ENCODE peak calls at places on chromosomes 7 and 10, in five cellular contexts. A is heart left ventricle, J is colonic mucosa, H is transverse colon, E is cardiac muscle cell. I is an unnamed sample.

GRCh38 chr7:74084722-74085578 is 1.3 kb downstream of the LIMK1 start:
- DNase-seq in A (no peak), J (no peak), H (no peak), E (no peak), I (peak; percentile 52)

GRCh38 chr10:18659784-18660561 is 742 bp downstream of the ARL5B start:
- DNase-seq in A (no peak), J (peak; percentile 85), H (peak; percentile 76), E (peak; percentile 40), I (no peak)

GRCh38 chr7:142088022-142088714 is 23.4 kb upstream of the MGAM2 start:
- DNase-seq in A (no peak), J (no peak), H (peak; percentile 12), E (no peak), I (no peak)

GRCh38 chr10:15591937-15592336 is 127.8 kb downstream of the ITGA8 start:
- DNase-seq in A (no peak), J (no peak), H (no peak), E (no peak), I (no peak)

GRCh38 chr7:2915023-2915422 is 70.9 kb upstream of the GNA12 start:
- DNase-seq in A (no peak), J (no peak), H (no peak), E (no peak), I (no peak)

GRCh38 chr10:51416494-51416893 is 282.9 kb downstream of the CSTF2T start:
- DNase-seq in A (no peak), J (no peak), H (no peak), E (no peak), I (no peak)

GRCh38 chr10:95399167-95399566 is 108.4 kb upstream of the PDLIM1 start:
- DNase-seq in A (no peak), J (no peak), H (no peak), E (no peak), I (no peak)

GRCh38 chr10:116689744-116690143 is 52.6 kb downstream of the HSPA12A start:
- DNase-seq in A (no peak), J (no peak), H (no peak), E (no peak), I (no peak)

GRCh38 chr10:78927257-78927995 is 141.3 kb upstream of the ZMIZ1 start:
- DNase-seq in A (no peak), J (no peak), H (no peak), E (no peak), I (no peak)

GRCh38 chr10:100020161-100020882 is 10.6 kb upstream of the DNMBP start:
- DNase-seq in A (no peak), J (no peak), H (no peak), E (no peak), I (no peak)

GRCh38 chr7:47582748-47583740 is 1.1 kb upstream of the TNS3 start:
- DNase-seq in A (no peak), J (no peak), H (no peak), E (no peak), I (no peak)

GRCh38 chr10:34539533-34540315 is 275.4 kb downstream of the PARD3 start:
- DNase-seq in A (no peak), J (peak; percentile 48), H (peak; percentile 19), E (peak; percentile 58), I (no peak)

GRCh38 chr7:37510043-37510634 is 61.5 kb upstream of the ELMO1 start:
- DNase-seq in A (no peak), J (no peak), H (no peak), E (peak; percentile 40), I (no peak)

GRCh38 chr10:30818854-30819253 is 189.3 kb upstream of the LYZL2 start:
- DNase-seq in A (peak; percentile 53), J (no peak), H (no peak), E (peak; percentile 42), I (peak; percentile 76)

GRCh38 chr7:32250494-32251260 is 180.5 kb upstream of the PDE1C start:
- DNase-seq in A (no peak), J (no peak), H (no peak), E (no peak), I (no peak)

GRCh38 chr10:122850705-122851640 is 5.3 kb upstream of the CUZD1 start:
- DNase-seq in A (no peak), J (no peak), H (no peak), E (peak; percentile 49), I (no peak)

GRCh38 chr10:10630281-10630680 is 387.4 kb upstream of the CELF2 start:
- DNase-seq in A (no peak), J (no peak), H (no peak), E (no peak), I (no peak)

GRCh38 chr10:132105302-132105995 is 39.7 kb downstream of the JAKMIP3 start:
- DNase-seq in A (no peak), J (no peak), H (no peak), E (no peak), I (no peak)

GRCh38 chr7:73452999-73453635 is 19.5 kb downstream of the FZD9 start:
- DNase-seq in A (no peak), J (no peak), H (no peak), E (peak; percentile 23), I (no peak)

GRCh38 chr10:33773895-33774480 is 439.5 kb upstream of the NRP1 start:
- DNase-seq in A (no peak), J (no peak), H (no peak), E (no peak), I (no peak)

GRCh38 chr7:28102778-28103177 is 77.8 kb downstream of the JAZF1 start:
- DNase-seq in A (peak; percentile 33), J (no peak), H (no peak), E (peak; percentile 42), I (peak; percentile 59)

GRCh38 chr10:12807096-12807755 is 194.3 kb downstream of the CCDC3 start:
- DNase-seq in A (no peak), J (peak; percentile 50), H (no peak), E (no peak), I (no peak)

GRCh38 chr7:83015921-83016320 is 146.8 kb downstream of the PCLO start:
- DNase-seq in A (no peak), J (no peak), H (no peak), E (no peak), I (no peak)

GRCh38 chr10:126518186-126519080 is 130.2 kb upstream of the ADAM12 start:
- DNase-seq in A (no peak), J (no peak), H (no peak), E (no peak), I (no peak)

GRCh38 chr10:3093996-3094395 is 26.6 kb downstream of the PFKP start:
- DNase-seq in A (no peak), J (no peak), H (no peak), E (no peak), I (no peak)

GRCh38 chr10:3097160-3097559 is 29.8 kb downstream of the PFKP start:
- DNase-seq in A (no peak), J (no peak), H (no peak), E (no peak), I (no peak)

GRCh38 chr10:3095373-3096139 is 28.2 kb downstream of the PFKP start:
- DNase-seq in A (no peak), J (peak; percentile 50), H (peak; percentile 35), E (peak; percentile 98), I (no peak)

GRCh38 chr10:3096149-3096548 is 28.8 kb downstream of the PFKP start:
- DNase-seq in A (no peak), J (no peak), H (no peak), E (peak; percentile 25), I (no peak)

DNA sequence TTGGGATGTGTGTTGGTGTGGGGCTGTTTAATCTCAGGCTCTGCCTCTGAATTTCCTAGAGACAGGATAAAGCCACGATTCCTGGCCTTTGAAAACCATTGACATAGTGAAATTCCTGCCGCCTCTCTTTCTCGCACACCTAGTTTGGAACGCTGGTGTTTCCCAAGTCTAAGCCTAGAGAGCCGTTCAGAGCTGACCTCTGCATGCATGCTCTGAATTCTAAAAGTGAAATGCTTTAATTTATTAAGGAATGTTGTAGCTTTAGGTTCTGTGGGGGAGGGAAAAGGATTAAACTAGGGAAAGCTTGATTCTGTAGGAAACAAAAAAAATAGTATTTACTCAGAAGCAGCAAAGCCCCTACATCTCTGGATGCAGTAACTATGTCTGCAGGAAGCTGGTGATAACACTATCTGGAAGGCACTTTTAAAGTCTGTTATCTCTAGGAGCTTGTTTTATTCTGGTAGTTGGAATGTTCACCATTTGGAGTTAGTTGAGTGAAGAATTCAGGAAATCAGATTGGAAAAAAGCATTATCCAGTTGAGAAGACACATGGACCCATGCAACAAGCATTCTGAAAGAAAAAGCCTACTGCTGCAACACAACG is 27.3 kb downstream of the PFKP start:
- DNase-seq in A (no peak), J (no peak), H (no peak), E (peak; percentile 51), I (no peak)
- H3K4me3 ChIP-seq in A (no peak overlapping the region), J (no peak overlapping the region), H (no peak overlapping the region), E (peak overlapping the region; percentile 1), I (no peak overlapping the region)

GRCh38 chr10:71970331-71970730 is 6.1 kb downstream of the CHST3 start:
- DNase-seq in A (no peak), J (peak; percentile 50), H (no peak), E (no peak), I (peak; percentile 43)

GRCh38 chr10:71971311-71971731 is 7.1 kb downstream of the CHST3 start:
- DNase-seq in A (no peak), J (no peak), H (no peak), E (no peak), I (no peak)

GRCh38 chr10:71969929-71970328 is 5.7 kb downstream of the CHST3 start:
- DNase-seq in A (no peak), J (no peak), H (no peak), E (no peak), I (no peak)

GRCh38 chr10:71971769-71972555 is 7.8 kb downstream of the CHST3 start:
- DNase-seq in A (no peak), J (no peak), H (no peak), E (no peak), I (no peak)

DNA sequence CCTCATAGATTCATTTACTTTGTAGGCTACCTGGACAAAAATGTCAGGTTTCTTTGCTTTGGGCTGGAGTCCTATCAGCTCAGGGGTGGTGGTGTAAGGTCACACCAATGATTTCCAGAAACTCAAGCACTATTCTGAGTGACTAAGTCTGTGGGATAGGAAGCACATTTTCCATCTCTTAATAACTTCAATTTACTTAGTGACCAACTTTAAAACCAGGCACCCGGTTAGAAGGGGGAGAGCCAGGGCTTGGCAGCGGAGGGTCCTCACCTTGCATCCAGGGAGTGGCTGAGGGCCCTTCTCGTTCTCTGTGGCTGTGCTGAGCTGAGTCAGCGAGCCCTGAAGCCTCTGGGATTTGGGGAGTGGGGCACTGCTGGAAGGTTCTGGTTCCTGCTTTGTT is 6.7 kb downstream of the CHST3 start:
- DNase-seq in A (no peak), J (no peak), H (no peak), E (no peak), I (no peak)
- H3K4me1 ChIP-seq in A (peaks cover 67% of the 10 kb centered on the region), J (peaks cover 7% of the 10 kb centered on the region), H (peaks cover 39% of the 10 kb centered on the region), E (peaks cover 18% of the 10 kb centered on the region), I (peaks cover 52% of the 10 kb centered on the region)

GRCh38 chr7:130409067-130409721 is 28.9 kb downstream of the CPA1 start:
- DNase-seq in A (no peak), J (no peak), H (no peak), E (peak; percentile 53), I (no peak)
- H3K27ac ChIP-seq in A (no peak overlapping the region), J (no peak overlapping the region), H (peak overlapping the region; percentile 36), E (peak overlapping the region; percentile 46), I (no peak overlapping the region)

DNA sequence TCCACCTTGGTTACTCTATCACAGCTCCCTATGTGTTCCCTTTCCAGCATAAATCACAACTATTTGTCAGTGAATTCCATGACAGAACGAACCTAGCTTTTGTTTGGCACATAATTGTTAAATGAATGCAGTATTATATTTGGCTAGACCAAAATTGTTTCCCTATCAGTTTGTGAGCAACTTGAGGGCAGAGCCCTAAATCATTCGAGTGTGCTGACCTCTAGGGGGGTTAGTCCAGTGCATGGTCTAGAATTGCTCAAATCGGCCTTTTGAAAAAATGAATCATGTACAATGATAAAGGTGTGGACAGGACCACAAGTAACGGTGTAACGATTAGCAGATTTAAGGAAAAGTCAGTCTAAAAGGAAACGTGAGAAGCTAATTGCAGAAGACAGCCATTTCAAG is 475 bp upstream of the NRBF2 start:
- DNase-seq in A (no peak), J (no peak), H (no peak), E (no peak), I (no peak)
- H3K4me3 ChIP-seq in A (peak overlapping the region; percentile 89), J (peak overlapping the region; percentile 91), H (peak overlapping the region; percentile 97), E (no peak overlapping the region), I (peak overlapping the region; percentile 97)

I was measured in psoas muscle.